ENCODE peak calls at places on chromosome 7, in six cellular contexts. One of them, this sample, is unnamed.

GRCh38 chr7:77800158-77800557 is 1.6 kb downstream of the PHTF2 start:
- DNase-seq in adrenal gland: no peak
- DNase-seq in lower lobe of right lung: no peak
- DNase-seq in brain microvascular endothelial cell: peak; percentile 58
- DNase-seq in GM12878: peak; percentile 48
- DNase-seq in lung: no peak
- DNase-seq in this sample: peak; percentile 31

GRCh38 chr7:8937204-8937603 is 503.8 kb downstream of the NXPH1 start:
- DNase-seq in adrenal gland: no peak
- DNase-seq in brain microvascular endothelial cell: no peak
- DNase-seq in GM12878: no peak
- DNase-seq in lower lobe of right lung: no peak
- DNase-seq in lung: no peak
- DNase-seq in this sample: no peak

GRCh38 chr7:13240349-13240748 is 552.9 kb downstream of the ARL4A start:
- DNase-seq in lower lobe of right lung: no peak
- DNase-seq in GM12878: no peak
- DNase-seq in brain microvascular endothelial cell: peak; percentile 69
- DNase-seq in adrenal gland: no peak
- DNase-seq in lung: no peak
- DNase-seq in this sample: no peak

GRCh38 chr7:128148676-128149075 is 92.4 kb upstream of the LEP start:
- DNase-seq in adrenal gland: no peak
- DNase-seq in lower lobe of right lung: no peak
- DNase-seq in lung: peak; percentile 76
- DNase-seq in brain microvascular endothelial cell: no peak
- DNase-seq in GM12878: no peak
- DNase-seq in this sample: no peak

GRCh38 chr7:80918406-80918805 is 445 bp downstream of the SEMA3C start:
- DNase-seq in GM12878: no peak
- DNase-seq in lung: no peak
- DNase-seq in brain microvascular endothelial cell: no peak
- DNase-seq in adrenal gland: no peak
- DNase-seq in lower lobe of right lung: no peak
- DNase-seq in this sample: no peak

GRCh38 chr7:138748666-138749065 is 47.5 kb upstream of the SVOPL start:
- DNase-seq in lung: no peak
- DNase-seq in brain microvascular endothelial cell: no peak
- DNase-seq in GM12878: no peak
- DNase-seq in adrenal gland: no peak
- DNase-seq in lower lobe of right lung: no peak
- DNase-seq in this sample: no peak

GRCh38 chr7:27150568-27151340 is 1.6 kb downstream of the HOXA3 start:
- DNase-seq in brain microvascular endothelial cell: peak; percentile 16
- DNase-seq in adrenal gland: peak; percentile 88
- DNase-seq in lower lobe of right lung: peak; percentile 82
- DNase-seq in lung: peak; percentile 62
- DNase-seq in GM12878: no peak
- DNase-seq in this sample: peak; percentile 81

GRCh38 chr7:100825215-100825671 is 2.1 kb downstream of the EPHB4 start:
- DNase-seq in GM12878: no peak
- DNase-seq in adrenal gland: peak; percentile 51
- DNase-seq in lower lobe of right lung: no peak
- DNase-seq in brain microvascular endothelial cell: no peak
- DNase-seq in lung: no peak
- DNase-seq in this sample: peak; percentile 51

GRCh38 chr7:52764502-52765169 is 270.8 kb upstream of the POM121L12 start:
- DNase-seq in adrenal gland: no peak
- DNase-seq in brain microvascular endothelial cell: no peak
- DNase-seq in lower lobe of right lung: no peak
- DNase-seq in lung: no peak
- DNase-seq in GM12878: no peak
- DNase-seq in this sample: no peak

GRCh38 chr7:137337902-137338301 is 5.6 kb downstream of the PTN start:
- DNase-seq in lower lobe of right lung: no peak
- DNase-seq in brain microvascular endothelial cell: no peak
- DNase-seq in lung: no peak
- DNase-seq in GM12878: no peak
- DNase-seq in adrenal gland: no peak
- DNase-seq in this sample: no peak

GRCh38 chr7:13057462-13058200 is 370.2 kb downstream of the ARL4A start:
- DNase-seq in lung: no peak
- DNase-seq in GM12878: peak; percentile 13
- DNase-seq in lower lobe of right lung: no peak
- DNase-seq in brain microvascular endothelial cell: no peak
- DNase-seq in adrenal gland: peak; percentile 1
- DNase-seq in this sample: no peak

GRCh38 chr7:97973206-97973658 is 16.8 kb downstream of the OCM2 start:
- DNase-seq in GM12878: no peak
- DNase-seq in brain microvascular endothelial cell: no peak
- DNase-seq in lung: no peak
- DNase-seq in lower lobe of right lung: no peak
- DNase-seq in adrenal gland: no peak
- DNase-seq in this sample: no peak

GRCh38 chr7:132866551-132866950 is 215.3 kb downstream of the CHCHD3 start:
- DNase-seq in brain microvascular endothelial cell: no peak
- DNase-seq in lung: no peak
- DNase-seq in GM12878: no peak
- DNase-seq in adrenal gland: no peak
- DNase-seq in lower lobe of right lung: no peak
- DNase-seq in this sample: no peak

GRCh38 chr7:128406147-128406985 is 3.4 kb downstream of the IMPDH1 start:
- DNase-seq in lung: no peak
- DNase-seq in brain microvascular endothelial cell: no peak
- DNase-seq in GM12878: no peak
- DNase-seq in adrenal gland: no peak
- DNase-seq in lower lobe of right lung: no peak
- DNase-seq in this sample: peak; percentile 45

GRCh38 chr7:34900891-34901493 is 136.3 kb downstream of the DPY19L1 start:
- DNase-seq in GM12878: no peak
- DNase-seq in adrenal gland: no peak
- DNase-seq in lung: no peak
- DNase-seq in brain microvascular endothelial cell: no peak
- DNase-seq in lower lobe of right lung: no peak
- DNase-seq in this sample: no peak

GRCh38 chr7:20554072-20554471 is 61.4 kb upstream of the ABCB5 start:
- DNase-seq in adrenal gland: no peak
- DNase-seq in lung: no peak
- DNase-seq in GM12878: no peak
- DNase-seq in brain microvascular endothelial cell: no peak
- DNase-seq in lower lobe of right lung: no peak
- DNase-seq in this sample: no peak

GRCh38 chr7:139092090-139092796 is 17.3 kb downstream of the ZC3HAV1 start:
- DNase-seq in brain microvascular endothelial cell: no peak
- DNase-seq in adrenal gland: no peak
- DNase-seq in lower lobe of right lung: no peak
- DNase-seq in lung: no peak
- DNase-seq in GM12878: no peak
- DNase-seq in this sample: no peak

GRCh38 chr7:151690597-151690996 is 170.9 kb upstream of the RHEB start:
- DNase-seq in GM12878: no peak
- DNase-seq in adrenal gland: no peak
- DNase-seq in lower lobe of right lung: no peak
- DNase-seq in lung: no peak
- DNase-seq in brain microvascular endothelial cell: peak; percentile 64
- DNase-seq in this sample: no peak

GRCh38 chr7:64045301-64046040 is at the start of gene ZNF727:
- DNase-seq in brain microvascular endothelial cell: no peak
- DNase-seq in GM12878: no peak
- DNase-seq in lung: peak; percentile 65
- DNase-seq in adrenal gland: peak; percentile 42
- DNase-seq in lower lobe of right lung: peak; percentile 68
- DNase-seq in this sample: peak; percentile 60

GRCh38 chr7:36129048-36129534 is 24.0 kb upstream of the EEPD1 start:
- DNase-seq in GM12878: no peak
- DNase-seq in brain microvascular endothelial cell: peak; percentile 73
- DNase-seq in lower lobe of right lung: no peak
- DNase-seq in lung: no peak
- DNase-seq in adrenal gland: peak; percentile 27
- DNase-seq in this sample: peak; percentile 67

GRCh38 chr7:117014673-117015133 is 61.4 kb downstream of the ST7 start:
- DNase-seq in lower lobe of right lung: peak; percentile 68
- DNase-seq in brain microvascular endothelial cell: peak; percentile 75
- DNase-seq in adrenal gland: peak; percentile 79
- DNase-seq in GM12878: no peak
- DNase-seq in lung: peak; percentile 46
- DNase-seq in this sample: peak; percentile 40

GRCh38 chr7:35729966-35730345 is 35.0 kb upstream of the HERPUD2 start:
- DNase-seq in adrenal gland: no peak
- DNase-seq in lower lobe of right lung: no peak
- DNase-seq in GM12878: no peak
- DNase-seq in lung: no peak
- DNase-seq in brain microvascular endothelial cell: no peak
- DNase-seq in this sample: no peak

GRCh38 chr7:154375956-154376355 is 323.8 kb downstream of the DPP6 start:
- DNase-seq in brain microvascular endothelial cell: no peak
- DNase-seq in GM12878: no peak
- DNase-seq in adrenal gland: no peak
- DNase-seq in lung: no peak
- DNase-seq in lower lobe of right lung: no peak
- DNase-seq in this sample: no peak

GRCh38 chr7:33887576-33887975 is 17.8 kb upstream of the BMPER start:
- DNase-seq in lower lobe of right lung: no peak
- DNase-seq in GM12878: no peak
- DNase-seq in brain microvascular endothelial cell: no peak
- DNase-seq in lung: no peak
- DNase-seq in adrenal gland: no peak
- DNase-seq in this sample: no peak

GRCh38 chr7:33885290-33886005 is 19.9 kb upstream of the BMPER start:
- DNase-seq in adrenal gland: no peak
- DNase-seq in lower lobe of right lung: no peak
- DNase-seq in brain microvascular endothelial cell: no peak
- DNase-seq in lung: no peak
- DNase-seq in GM12878: no peak
- DNase-seq in this sample: no peak

GRCh38 chr7:33883566-33883965 is 21.8 kb upstream of the BMPER start:
- DNase-seq in adrenal gland: no peak
- DNase-seq in lung: no peak
- DNase-seq in lower lobe of right lung: no peak
- DNase-seq in GM12878: no peak
- DNase-seq in brain microvascular endothelial cell: no peak
- DNase-seq in this sample: no peak

GRCh38 chr7:33888206-33888605 is 17.1 kb upstream of the BMPER start:
- DNase-seq in adrenal gland: no peak
- DNase-seq in lower lobe of right lung: no peak
- DNase-seq in GM12878: no peak
- DNase-seq in lung: no peak
- DNase-seq in brain microvascular endothelial cell: no peak
- DNase-seq in this sample: no peak

GRCh38 chr7:33886100-33886623 is 19.2 kb upstream of the BMPER start:
- DNase-seq in brain microvascular endothelial cell: no peak
- DNase-seq in GM12878: no peak
- DNase-seq in lower lobe of right lung: no peak
- DNase-seq in adrenal gland: no peak
- DNase-seq in lung: no peak
- DNase-seq in this sample: no peak
- TF ChIP-seq CTCF in brain microvascular endothelial cell: peak; percentile 75
- TF ChIP-seq CTCF in GM12878: no peak
- TF ChIP-seq CTCF in lower lobe of right lung: no peak
- TF ChIP-seq CTCF in adrenal gland: no peak
- TF ChIP-seq CTCF in lung: no peak
- TF ChIP-seq CTCF in this sample: no peak

GRCh38 chr7:22864855-22865606 is 42.4 kb upstream of the TOMM7 start:
- DNase-seq in adrenal gland: no peak
- DNase-seq in lung: no peak
- DNase-seq in brain microvascular endothelial cell: no peak
- DNase-seq in lower lobe of right lung: no peak
- DNase-seq in GM12878: no peak
- DNase-seq in this sample: no peak

GRCh38 chr7:22866965-22867364 is 44.3 kb upstream of the TOMM7 start:
- DNase-seq in lower lobe of right lung: no peak
- DNase-seq in adrenal gland: no peak
- DNase-seq in brain microvascular endothelial cell: peak; percentile 34
- DNase-seq in lung: no peak
- DNase-seq in GM12878: no peak
- DNase-seq in this sample: no peak

GRCh38 chr7:22863156-22863899 is 40.7 kb upstream of the TOMM7 start:
- DNase-seq in brain microvascular endothelial cell: no peak
- DNase-seq in adrenal gland: no peak
- DNase-seq in lung: no peak
- DNase-seq in lower lobe of right lung: no peak
- DNase-seq in GM12878: no peak
- DNase-seq in this sample: no peak

GRCh38 chr7:22865607-22865970 is 42.9 kb upstream of the TOMM7 start:
- DNase-seq in adrenal gland: no peak
- DNase-seq in lower lobe of right lung: no peak
- DNase-seq in GM12878: no peak
- DNase-seq in brain microvascular endothelial cell: no peak
- DNase-seq in lung: no peak
- DNase-seq in this sample: no peak

GRCh38 chr7:22864301-22864700 is 41.7 kb upstream of the TOMM7 start:
- DNase-seq in adrenal gland: no peak
- DNase-seq in brain microvascular endothelial cell: peak; percentile 45
- DNase-seq in GM12878: no peak
- DNase-seq in lower lobe of right lung: no peak
- DNase-seq in lung: no peak
- DNase-seq in this sample: no peak
- H3K27ac ChIP-seq in adrenal gland: no peak overlapping the region
- H3K27ac ChIP-seq in brain microvascular endothelial cell: peak overlapping the region; percentile 63
- H3K27ac ChIP-seq in GM12878: no peak overlapping the region
- H3K27ac ChIP-seq in lower lobe of right lung: no peak overlapping the region
- H3K27ac ChIP-seq in lung: no peak overlapping the region
- H3K27ac ChIP-seq in this sample: no peak overlapping the region

GRCh38 chr7:2566348-2566889 is 7.6 kb downstream of the IQCE start:
- DNase-seq in GM12878: no peak
- DNase-seq in brain microvascular endothelial cell: no peak
- DNase-seq in adrenal gland: no peak
- DNase-seq in lower lobe of right lung: peak; percentile 10
- DNase-seq in lung: no peak
- DNase-seq in this sample: no peak

GRCh38 chr7:2566890-2567662 is 8.3 kb downstream of the IQCE start:
- DNase-seq in GM12878: peak; percentile 66
- DNase-seq in lower lobe of right lung: peak; percentile 37
- DNase-seq in lung: no peak
- DNase-seq in adrenal gland: no peak
- DNase-seq in brain microvascular endothelial cell: no peak
- DNase-seq in this sample: peak; percentile 52

GRCh38 chr7:2568521-2569223 is 9.9 kb downstream of the IQCE start:
- DNase-seq in lung: no peak
- DNase-seq in GM12878: no peak
- DNase-seq in lower lobe of right lung: peak; percentile 20
- DNase-seq in brain microvascular endothelial cell: no peak
- DNase-seq in adrenal gland: no peak
- DNase-seq in this sample: no peak

GRCh38 chr7:2569421-2569820 is 10.6 kb downstream of the IQCE start:
- DNase-seq in GM12878: no peak
- DNase-seq in lung: no peak
- DNase-seq in brain microvascular endothelial cell: no peak
- DNase-seq in adrenal gland: no peak
- DNase-seq in lower lobe of right lung: no peak
- DNase-seq in this sample: no peak

GRCh38 chr7:2567663-2568238 is 9.0 kb downstream of the IQCE start:
- DNase-seq in adrenal gland: no peak
- DNase-seq in lower lobe of right lung: peak; percentile 51
- DNase-seq in lung: no peak
- DNase-seq in brain microvascular endothelial cell: peak; percentile 28
- DNase-seq in GM12878: no peak
- DNase-seq in this sample: no peak
- TF ChIP-seq CTCF in adrenal gland: peak; percentile 14
- TF ChIP-seq CTCF in lower lobe of right lung: peak; percentile 48
- TF ChIP-seq CTCF in lung: peak; percentile 20
- TF ChIP-seq CTCF in brain microvascular endothelial cell: peak; percentile 77
- TF ChIP-seq CTCF in GM12878: peak; percentile 43
- TF ChIP-seq CTCF in this sample: no peak

GRCh38 chr7:2775376-2775775 is 68.7 kb downstream of the GNA12 start:
- DNase-seq in GM12878: no peak
- DNase-seq in lower lobe of right lung: no peak
- DNase-seq in adrenal gland: no peak
- DNase-seq in lung: no peak
- DNase-seq in brain microvascular endothelial cell: no peak
- DNase-seq in this sample: no peak
- H3K27ac ChIP-seq in GM12878: no peak overlapping the region
- H3K27ac ChIP-seq in lower lobe of right lung: no peak overlapping the region
- H3K27ac ChIP-seq in adrenal gland: no peak overlapping the region
- H3K27ac ChIP-seq in lung: no peak overlapping the region
- H3K27ac ChIP-seq in brain microvascular endothelial cell: no peak overlapping the region
- H3K27ac ChIP-seq in this sample: no peak overlapping the region

This sample was measured in colonic mucosa.